ENCODE peak calls at places on chromosomes 16 and 17, in eight cellular contexts. D is ureter; L is omental fat pad; J is activated CD4-positive, alpha-beta T cell treated with anti-CD3 and anti-CD28 coated beads, Interleukin-2, amount 50 U/mL, for 4 hours; Y is small intestine; S is EL; C is stimulated activated CD8-positive, alpha-beta memory T cell treated with anti-CD3 and anti-CD28 coated beads, Interleukin-12 subunit alpha, Interleukin-12 subunit beta, amount 100 ng/mL, for 1 hour; Z is caudate nucleus. E is an unnamed sample.

GRCh38 chr16:12229759-12230594 is 253.4 kb downstream of the SNX29 start:
- DNase-seq in J (no peak), S (peak), C (no peak), Y (peak), D (no peak), L (no peak), Z (no peak), E (no peak)

GRCh38 chr17:75894049-75894742 is 2.6 kb downstream of the TRIM65 start:
- DNase-seq in D (no peak), Z (no peak), S (no peak), C (no peak), L (no peak), Y (no peak), J (no peak), E (no peak)

GRCh38 chr17:34641368-34641767 is 62.0 kb downstream of the TMEM132E start:
- DNase-seq in S (no peak), D (no peak), C (no peak), J (no peak), L (no peak), Y (no peak), Z (no peak), E (no peak)

GRCh38 chr17:73541111-73541510 is 103.1 kb downstream of the SDK2 start:
- DNase-seq in D (no peak), Y (no peak), J (no peak), C (no peak), Z (no peak), L (no peak), S (no peak), E (no peak)

GRCh38 chr16:35795361-35796029 is 2336.1 kb downstream of the TP53TG3F start:
- DNase-seq in C (no peak), Y (no peak), D (no peak), J (no peak), S (no peak), Z (no peak), L (no peak), E (no peak)

GRCh38 chr17:797236-797635 is 15.1 kb downstream of the MRM3 start:
- DNase-seq in Y (no peak), Z (no peak), C (no peak), J (no peak), L (no peak), S (no peak), D (no peak), E (no peak)

GRCh38 chr17:15957608-15958307 is 12.8 kb downstream of the ADORA2B start:
- DNase-seq in J (no peak), Y (no peak), C (no peak), D (no peak), S (no peak), Z (no peak), L (no peak), E (no peak)

GRCh38 chr17:17041018-17041521 is 1.2 kb upstream of the MPRIP start:
- DNase-seq in D (no peak), Z (peak), Y (peak), C (no peak), J (no peak), S (peak), L (no peak), E (no peak)

GRCh38 chr17:32819035-32819434 is 57.9 kb downstream of the MYO1D start:
- DNase-seq in S (no peak), D (no peak), L (no peak), Y (no peak), C (no peak), J (no peak), Z (no peak), E (no peak)

GRCh38 chr16:55207679-55208294 is 116.2 kb upstream of the IRX6 start:
- DNase-seq in C (no peak), Y (no peak), L (no peak), Z (no peak), D (no peak), S (no peak), J (no peak), E (no peak)

GRCh38 chr17:78923660-78924453 is 1.3 kb downstream of the TIMP2 start:
- DNase-seq in L (no peak), J (peak), Y (peak), S (peak), C (peak), D (peak), Z (no peak), E (no peak)

GRCh38 chr17:52158450-52159042 is at the start of gene CA10:
- DNase-seq in L (no peak), Y (no peak), J (no peak), S (no peak), D (no peak), C (no peak), Z (no peak), E (no peak)

GRCh38 chr17:42675348-42675983 is 1.3 kb downstream of the PLEKHH3 start:
- DNase-seq in Y (no peak), S (peak), L (no peak), J (no peak), C (no peak), D (no peak), Z (no peak), E (no peak)

GRCh38 chr16:7025616-7026190 is 306.9 kb upstream of the RBFOX1 start:
- DNase-seq in J (no peak), Z (peak), S (no peak), C (no peak), Y (peak), D (peak), L (peak), E (no peak)

GRCh38 chr17:7263071-7263800 is 958 bp upstream of the CLDN7 start:
- DNase-seq in D (peak), L (no peak), C (no peak), Y (peak), Z (no peak), S (no peak), J (no peak), E (no peak)

GRCh38 chr17:45705123-45706009 is 78.8 kb upstream of the CRHR1 start:
- DNase-seq in C (no peak), S (peak), Z (peak), J (no peak), D (peak), Y (no peak), L (no peak), E (no peak)

GRCh38 chr17:67503184-67503583 is 126.1 kb downstream of the PITPNC1 start:
- DNase-seq in D (no peak), L (no peak), Z (no peak), C (no peak), S (peak), Y (no peak), J (peak), E (no peak)

GRCh38 chr16:84648595-84649510 is 542 bp downstream of the KLHL36 start:
- DNase-seq in Y (peak), J (no peak), S (no peak), D (peak), L (no peak), Z (peak), C (peak), E (peak)

GRCh38 chr17:41527076-41528023 is 758 bp downstream of the KRT19 start:
- DNase-seq in L (no peak), S (peak), J (no peak), Z (no peak), C (no peak), D (peak), Y (peak), E (no peak)

GRCh38 chr16:610513-611381 is 20.0 kb upstream of the WFIKKN1 start:
- DNase-seq in C (peak), Z (peak), Y (peak), D (no peak), L (no peak), S (no peak), J (peak), E (peak)

GRCh38 chr17:36525113-36525512 is 9.6 kb downstream of the MYO19 start:
- DNase-seq in L (no peak), D (no peak), S (peak), Z (no peak), J (no peak), C (no peak), Y (no peak), E (no peak)

GRCh38 chr16:8848939-8849391 is 19.8 kb downstream of the CARHSP1 start:
- DNase-seq in Y (no peak), S (peak), J (no peak), D (no peak), L (no peak), Z (no peak), C (no peak), E (no peak)

GRCh38 chr17:27905524-27906237 is 12.5 kb upstream of the LYRM9 start:
- DNase-seq in Y (no peak), S (no peak), D (no peak), J (no peak), L (no peak), Z (no peak), C (no peak), E (no peak)

GRCh38 chr17:37037590-37038155 is 88.9 kb downstream of the AATF start:
- DNase-seq in L (no peak), Y (no peak), C (no peak), J (no peak), S (no peak), D (no peak), Z (no peak), E (no peak)